ENCODE peak calls at places on chromosomes 7 and 10, in five cellular contexts. Z, E, L, W and A are unnamed samples.
A peak's percentile ranks its signal among the peaks of the same experiment; 100 is the strongest.

GRCh38 chr10:132223156-132223590 is 36.4 kb downstream of the DPYSL4 start:
- DNase-seq in E (no peak), L (no peak), Z (peak; percentile 42), W (peak; percentile 25), A (peak; percentile 85)

GRCh38 chr10:79322616-79323566 is 24.4 kb upstream of the PPIF start:
- DNase-seq in E (no peak), Z (no peak), L (no peak), W (peak; percentile 19), A (no peak)

GRCh38 chr7:47271749-47272148 is 310.2 kb downstream of the TNS3 start:
- DNase-seq in Z (no peak), L (no peak), W (no peak), E (no peak), A (no peak)

GRCh38 chr7:27586825-27587224 is 75.9 kb downstream of the HIBADH start:
- DNase-seq in Z (no peak), L (no peak), W (no peak), E (peak; percentile 81), A (peak; percentile 77)

GRCh38 chr7:79664884-79665676 is 211.6 kb upstream of the MAGI2 start:
- DNase-seq in W (no peak), L (no peak), E (peak; percentile 85), Z (no peak), A (no peak)

GRCh38 chr10:56646301-56646700 is 285.2 kb upstream of the ZWINT start:
- DNase-seq in E (no peak), W (no peak), L (no peak), Z (no peak), A (no peak)

GRCh38 chr7:100722480-100723212 is 2.4 kb downstream of the EPO start:
- DNase-seq in L (no peak), W (no peak), Z (no peak), E (no peak), A (no peak)

GRCh38 chr7:3244241-3244814 is 56.7 kb upstream of the SDK1 start:
- DNase-seq in Z (no peak), E (no peak), L (no peak), W (no peak), A (no peak)

GRCh38 chr10:123742751-123743440 is 76.7 kb downstream of the GPR26 start:
- DNase-seq in W (no peak), L (no peak), Z (no peak), E (peak; percentile 25), A (no peak)

GRCh38 chr10:126921162-126921561 is 15.9 kb downstream of the DOCK1 start:
- DNase-seq in L (no peak), Z (no peak), E (no peak), W (no peak), A (no peak)